ENCODE peak calls at places on chromosome 15, in nine cellular contexts. I, O, W, X, N, E, D, R and S are unnamed samples.

GRCh38 chr15:34056921-34057320 is 17.9 kb upstream of the AVEN start:
- DNase-seq in X (no peak), E (no peak), W (peak), N (no peak), I (no peak), O (no peak), D (no peak), R (no peak), S (no peak)

GRCh38 chr15:99320374-99321215 is 69.3 kb downstream of the LRRC28 start:
- DNase-seq in E (no peak), R (no peak), I (no peak), D (no peak), X (no peak), W (peak), O (no peak), N (no peak), S (no peak)

GRCh38 chr15:27499191-27499590 is 528.2 kb downstream of the GABRG3 start:
- DNase-seq in D (no peak), N (no peak), X (no peak), E (no peak), I (no peak), W (no peak), O (no peak), R (no peak), S (no peak)

GRCh38 chr15:70503073-70503745 is 260.1 kb downstream of the UACA start:
- DNase-seq in W (no peak), D (no peak), E (no peak), I (no peak), R (no peak), N (no peak), O (no peak), X (no peak), S (no peak)

GRCh38 chr15:33148129-33148850 is 46.2 kb downstream of the FMN1 start:
- DNase-seq in E (no peak), O (no peak), D (no peak), R (no peak), N (no peak), I (no peak), W (no peak), X (no peak), S (no peak)

GRCh38 chr15:90266061-90266431 is 574 bp downstream of the NGRN start:
- DNase-seq in N (peak), O (peak), W (peak), I (peak), X (no peak), R (peak), E (no peak), D (peak), S (no peak)

GRCh38 chr15:90038639-90039095 is 37.5 kb downstream of the ZNF710 start:
- DNase-seq in E (no peak), R (no peak), I (no peak), W (peak), D (no peak), O (no peak), X (no peak), N (no peak), S (no peak)

GRCh38 chr15:69997701-69998273 is 99.9 kb downstream of the TLE3 start:
- DNase-seq in E (no peak), X (peak), N (no peak), O (peak), R (no peak), W (no peak), I (no peak), D (peak), S (no peak)

GRCh38 chr15:78374436-78375393 is 34.6 kb downstream of the CRABP1 start:
- DNase-seq in D (peak), W (no peak), E (no peak), I (no peak), O (no peak), N (no peak), R (no peak), X (peak), S (no peak)

GRCh38 chr15:37099321-37100108 is 834 bp downstream of the MEIS2 start:
- DNase-seq in N (no peak), W (peak), O (no peak), E (no peak), I (no peak), X (no peak), D (peak), R (no peak), S (no peak)

GRCh38 chr15:39239562-39239961 is 341.3 kb upstream of the THBS1 start:
- DNase-seq in W (no peak), N (no peak), R (no peak), D (peak), O (no peak), X (no peak), E (no peak), I (peak), S (no peak)

GRCh38 chr15:96341465-96342142 is 11.1 kb downstream of the NR2F2 start:
- DNase-seq in O (peak), R (no peak), I (no peak), E (no peak), D (no peak), X (peak), N (no peak), W (no peak), S (no peak)